ENCODE peak calls at places on chromosomes 4 and X, in five cellular contexts. L is cardiac muscle cell; W is upper lobe of right lung; A is G401; Z is stimulated activated CD4-positive, alpha-beta T cell treated with anti-CD3 and anti-CD28 coated beads, Interleukin-12 subunit alpha, Interleukin-12 subunit beta, amount 100 ng/mL, for 24 hours. Q is an unnamed sample.

GRCh38 chr4:176708771-176709311 is 83.9 kb downstream of the VEGFC start:
- DNase-seq in Z (no peak), L (no peak), W (no peak), A (no peak), Q (no peak)

GRCh38 chr4:148443550-148444295 is 1.5 kb upstream of the NR3C2 start:
- DNase-seq in A (no peak), L (peak; percentile 22), W (peak; percentile 82), Z (peak; percentile 2), Q (no peak)

GRCh38 chrX:37599735-37600134 is 28.3 kb downstream of the LANCL3 start:
- DNase-seq in L (no peak), Z (no peak), W (no peak), A (no peak), Q (peak; percentile 46)

GRCh38 chr4:26372525-26373172 is 51.8 kb downstream of the RBPJ start:
- DNase-seq in L (peak; percentile 63), W (no peak), Z (peak; percentile 5), A (peak; percentile 42), Q (peak; percentile 73)

GRCh38 chrX:52811065-52811625 is at the start of gene XAGE5:
- DNase-seq in W (no peak), Z (no peak), A (no peak), L (no peak), Q (no peak)

GRCh38 chr4:140080883-140081282 is 73.1 kb downstream of the MAML3 start:
- DNase-seq in A (no peak), W (no peak), L (no peak), Z (no peak), Q (no peak)

GRCh38 chr4:176277162-176277904 is 8.3 kb upstream of the ASB5 start:
- DNase-seq in Z (peak; percentile 5), L (peak; percentile 80), W (no peak), A (peak; percentile 70), Q (peak; percentile 44)

GRCh38 chrX:11759172-11759460 is 1.1 kb downstream of the MSL3 start:
- DNase-seq in A (no peak), W (no peak), Z (no peak), L (no peak), Q (no peak)

GRCh38 chr4:142044271-142044670 is 407.9 kb downstream of the IL15 start:
- DNase-seq in A (no peak), L (no peak), W (no peak), Z (no peak), Q (no peak)

GRCh38 chr4:89660851-89661250 is 176.1 kb downstream of the SNCA start:
- DNase-seq in W (no peak), L (no peak), Z (no peak), A (no peak), Q (no peak)

GRCh38 chr4:170274616-170275015 is 184.9 kb upstream of the AADAT start:
- DNase-seq in A (no peak), Z (no peak), W (no peak), L (no peak), Q (no peak)

GRCh38 chr4:177384856-177385396 is 57.3 kb downstream of the AGA start:
- DNase-seq in L (no peak), Z (no peak), A (no peak), W (no peak), Q (no peak)

GRCh38 chr4:66169341-66169740 is 499.1 kb upstream of the EPHA5 start:
- DNase-seq in Z (no peak), A (no peak), L (peak; percentile 46), W (no peak), Q (no peak)

GRCh38 chrX:70168238-70169188 is 8.8 kb upstream of the DGAT2L6 start:
- DNase-seq in Z (no peak), A (peak; percentile 3), L (peak; percentile 10), W (no peak), Q (no peak)

GRCh38 chr4:152609460-152609859 is 70.3 kb downstream of the TMEM154 start:
- DNase-seq in Z (no peak), W (no peak), A (no peak), L (no peak), Q (no peak)

GRCh38 chr4:146590801-146591200 is 47.9 kb upstream of the POU4F2 start:
- DNase-seq in Z (no peak), A (no peak), W (no peak), L (no peak), Q (no peak)

GRCh38 chrX:115968436-115969252 is 201.9 kb upstream of the AGTR2 start:
- DNase-seq in W (peak; percentile 76), L (peak; percentile 88), Z (no peak), A (peak; percentile 84), Q (peak; percentile 61)

GRCh38 chrX:5936438-5936837 is 292.2 kb downstream of the NLGN4X start:
- DNase-seq in L (no peak), A (no peak), Z (no peak), W (no peak), Q (no peak)

GRCh38 chrX:53073115-53073581 is 9.0 kb upstream of the TSPYL2 start:
- DNase-seq in W (no peak), A (peak; percentile 60), L (no peak), Z (no peak), Q (peak; percentile 38)

GRCh38 chr4:89586318-89586717 is 250.6 kb downstream of the SNCA start:
- DNase-seq in L (peak; percentile 33), A (no peak), W (no peak), Z (no peak), Q (no peak)

Q was measured in COR-L47.